ENCODE peak calls at places on chromosomes 1 and 21, in eight cellular contexts. D is mesothelial cell of epicardium, T is fibroblast of pulmonary artery, E is AG10803, X is cardiac muscle cell, K is AG09319, H is GM13976, G is PC-9. W is an unnamed sample.

GRCh38 chr21:32611471-32611997 is 643 bp downstream of the CFAP298 start:
- DNase-seq in E (peak), H (peak), G (peak), X (peak), D (no peak), T (peak), K (no peak), W (peak)

GRCh38 chr1:24929876-24930702 is at the start of gene RUNX3:
- DNase-seq in G (no peak), X (peak), D (no peak), H (peak), T (no peak), E (peak), K (no peak), W (peak)

GRCh38 chr1:228058981-228059535 is 23.4 kb upstream of the ARF1 start:
- DNase-seq in K (no peak), X (no peak), T (no peak), E (no peak), H (no peak), D (no peak), G (no peak), W (no peak)

GRCh38 chr21:16079830-16080229 is 350.0 kb downstream of the USP25 start:
- DNase-seq in D (no peak), H (no peak), E (peak), T (peak), K (no peak), X (no peak), G (no peak), W (no peak)

GRCh38 chr1:111769517-111770146 is 13.9 kb downstream of the DDX20 start:
- DNase-seq in K (peak), H (peak), G (peak), D (no peak), X (peak), T (peak), E (peak), W (no peak)

GRCh38 chr1:7262611-7263010 is 477.4 kb downstream of the CAMTA1 start:
- DNase-seq in K (no peak), D (no peak), X (no peak), G (no peak), E (no peak), T (no peak), H (no peak), W (no peak)

GRCh38 chr1:212142883-212143530 is 107.5 kb downstream of the DTL start:
- DNase-seq in X (no peak), E (no peak), H (no peak), G (no peak), K (no peak), D (no peak), T (no peak), W (no peak)

GRCh38 chr1:11444907-11445306 is 34.0 kb upstream of the DISP3 start:
- DNase-seq in K (no peak), G (no peak), E (no peak), T (no peak), D (no peak), X (no peak), H (no peak), W (no peak)

GRCh38 chr1:51558375-51558924 is 39.4 kb upstream of the EPS15 start:
- DNase-seq in X (no peak), K (no peak), D (no peak), G (peak), E (peak), H (no peak), T (peak), W (no peak)

GRCh38 chr1:35718492-35719336 is at the start of gene C1orf216:
- DNase-seq in H (peak), K (peak), G (peak), E (peak), T (peak), X (peak), D (peak), W (peak)

GRCh38 chr1:232709339-232709738 is 79.4 kb upstream of the SIPA1L2 start:
- DNase-seq in X (no peak), E (no peak), H (no peak), G (no peak), D (no peak), T (peak), K (no peak), W (no peak)

GRCh38 chr1:56967900-56968832 is 2.4 kb upstream of the C8B start:
- DNase-seq in D (no peak), X (peak), H (peak), E (no peak), T (peak), G (peak), K (no peak), W (no peak)

GRCh38 chr1:111507411-111508201 is 4.2 kb upstream of the ADORA3 start:
- DNase-seq in T (peak), H (peak), D (no peak), G (peak), E (peak), X (peak), K (no peak), W (peak)

GRCh38 chr21:36325373-36326010 is 5.5 kb downstream of the MORC3 start:
- DNase-seq in D (no peak), X (no peak), G (no peak), E (peak), K (no peak), T (no peak), H (no peak), W (no peak)

GRCh38 chr21:14383596-14384210 is 757 bp upstream of the HSPA13 start:
- DNase-seq in G (no peak), H (peak), K (no peak), E (peak), T (peak), X (no peak), D (peak), W (no peak)

GRCh38 chr1:226034482-226034881 is 28.0 kb upstream of the H3-3A start:
- DNase-seq in G (no peak), X (no peak), H (no peak), T (peak), D (no peak), E (peak), K (peak), W (peak)

GRCh38 chr21:45870851-45871615 is 110.5 kb upstream of the COL6A1 start:
- DNase-seq in H (no peak), X (no peak), T (no peak), K (no peak), G (no peak), E (no peak), D (no peak), W (no peak)

GRCh38 chr1:28601696-28602095 is 9.6 kb downstream of the RAB42 start:
- DNase-seq in T (peak), K (peak), G (peak), D (no peak), E (peak), H (no peak), X (no peak), W (no peak)

GRCh38 chr1:87330954-87331318 is 2.3 kb downstream of the LMO4 start:
- DNase-seq in X (peak), G (no peak), H (peak), T (no peak), D (no peak), K (no peak), E (no peak), W (no peak)
- TF ChIP-seq CTCF in X (no peak), G (no peak), H (no peak), T (no peak), D (no peak), K (no peak), E (no peak), W (no peak)

DNA sequence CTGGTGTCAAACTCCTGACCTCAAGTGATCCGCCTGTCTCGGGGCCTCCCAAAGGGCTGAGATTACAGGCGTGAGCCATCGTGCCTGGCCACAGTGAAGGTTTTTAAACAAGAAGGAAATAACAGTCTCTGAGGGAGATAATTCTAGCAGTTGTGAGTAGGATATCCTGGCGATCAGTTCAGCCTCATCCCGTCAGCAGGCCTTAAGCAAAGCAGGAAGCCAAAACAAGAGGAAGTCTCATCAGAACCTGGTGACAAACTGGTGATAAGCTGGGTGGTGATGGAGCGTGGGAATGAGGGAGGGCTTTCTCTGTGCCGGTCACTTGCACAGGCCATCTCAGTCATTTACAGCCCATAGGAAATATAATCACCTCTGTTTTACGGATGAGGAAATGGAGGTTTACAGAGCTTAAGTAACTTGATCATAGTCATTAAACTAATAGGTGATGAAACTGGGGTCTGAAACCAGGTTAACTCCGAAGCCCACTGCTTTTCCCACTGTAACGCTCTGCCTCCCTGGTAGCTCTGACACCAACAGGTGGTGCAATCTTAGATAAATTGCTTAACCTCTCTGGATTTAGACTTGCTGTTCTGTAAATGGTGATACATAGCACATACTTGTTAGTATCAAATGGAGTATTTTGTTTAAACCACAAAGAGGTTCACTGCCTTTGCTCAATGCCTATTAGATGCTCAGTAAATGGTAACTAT is 40.8 kb upstream of the A3GALT2 start:
- DNase-seq in K (no peak), E (no peak), G (no peak), D (no peak), H (no peak), X (no peak), T (peak), W (no peak)
- TF ChIP-seq CTCF in K (no peak), E (no peak), G (no peak), D (no peak), H (no peak), X (no peak), T (no peak), W (no peak)

DNA sequence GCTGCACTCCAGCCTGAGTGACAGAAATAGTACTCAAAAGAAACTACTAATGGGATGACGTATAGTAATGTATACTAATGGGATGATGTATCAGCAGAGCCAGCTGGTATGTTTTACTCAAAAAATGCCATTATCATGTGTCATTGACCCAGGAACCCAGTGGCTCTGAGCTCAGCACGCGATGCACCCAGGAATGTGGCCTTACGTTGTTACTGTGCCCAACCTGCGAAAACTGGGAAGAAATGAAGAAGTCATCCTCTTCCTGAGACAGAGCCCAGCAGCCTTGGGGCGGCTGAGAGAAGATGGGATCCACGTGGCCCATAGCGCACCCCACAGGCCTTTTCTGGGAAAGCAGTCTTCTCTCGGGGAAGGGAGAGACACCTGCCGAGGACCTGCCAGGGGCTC is 8.8 kb downstream of the UBE2J2 start:
- DNase-seq in X (no peak), T (peak), D (no peak), K (peak), G (peak), H (no peak), E (peak), W (no peak)
- TF ChIP-seq CTCF in X (peak), T (peak), D (no peak), K (peak), G (peak), H (no peak), E (peak), W (no peak)

GRCh38 chr1:172477216-172477615 is 33.3 kb upstream of the PIGC start:
- DNase-seq in E (no peak), G (no peak), H (no peak), K (no peak), D (no peak), X (no peak), T (no peak), W (no peak)

GRCh38 chr1:172477741-172478140 is 33.9 kb upstream of the PIGC start:
- DNase-seq in K (no peak), X (no peak), H (no peak), T (no peak), D (no peak), G (peak), E (no peak), W (no peak)

GRCh38 chr1:172473842-172474241 is 30.0 kb upstream of the PIGC start:
- DNase-seq in K (no peak), X (no peak), T (no peak), D (no peak), H (no peak), G (no peak), E (no peak), W (no peak)

GRCh38 chr1:172478485-172478884 is 34.6 kb upstream of the PIGC start:
- DNase-seq in K (no peak), E (no peak), T (peak), H (no peak), G (no peak), D (no peak), X (no peak), W (no peak)

GRCh38 chr1:172476218-172476811 is 32.4 kb upstream of the PIGC start:
- DNase-seq in D (no peak), K (no peak), G (peak), E (no peak), H (no peak), X (peak), T (no peak), W (no peak)
- TF ChIP-seq CTCF in D (no peak), K (no peak), G (no peak), E (no peak), H (no peak), X (no peak), T (no peak), W (no peak)

GRCh38 chr1:41322835-41323234 is 38.4 kb upstream of the FOXO6 start:
- DNase-seq in X (peak), G (peak), H (peak), K (no peak), D (no peak), T (no peak), E (peak), W (peak)
- TF ChIP-seq CTCF in X (peak), G (peak), H (peak), K (peak), D (no peak), T (peak), E (peak), W (no peak)

GRCh38 chr1:31581821-31582810 is 5.8 kb downstream of the TINAGL1 start:
- DNase-seq in D (no peak), K (no peak), X (no peak), G (peak), E (peak), T (no peak), H (no peak), W (no peak)
- TF ChIP-seq CTCF in D (no peak), K (no peak), X (no peak), G (no peak), E (no peak), T (no peak), H (no peak), W (no peak)

GRCh38 chr1:47244339-47244862 is 12.4 kb upstream of the TAL1 start:
- DNase-seq in X (no peak), H (no peak), E (no peak), T (no peak), D (no peak), G (no peak), K (no peak), W (no peak)

GRCh38 chr1:47243910-47244309 is 11.9 kb upstream of the TAL1 start:
- DNase-seq in E (no peak), G (no peak), H (no peak), D (no peak), X (no peak), T (no peak), K (no peak), W (no peak)

GRCh38 chr1:47252369-47252768 is 20.3 kb upstream of the TAL1 start:
- DNase-seq in E (no peak), K (no peak), G (no peak), H (no peak), D (no peak), X (no peak), T (no peak), W (no peak)

GRCh38 chr1:47252795-47253194 is 20.8 kb upstream of the TAL1 start:
- DNase-seq in X (no peak), E (no peak), T (no peak), H (no peak), D (no peak), G (no peak), K (no peak), W (no peak)

GRCh38 chr1:47249755-47250154 is 17.7 kb upstream of the TAL1 start:
- DNase-seq in X (no peak), K (no peak), D (no peak), G (no peak), H (no peak), E (no peak), T (no peak), W (no peak)
- TF ChIP-seq CTCF in X (no peak), K (no peak), D (no peak), G (no peak), H (no peak), E (no peak), T (no peak), W (no peak)

DNA sequence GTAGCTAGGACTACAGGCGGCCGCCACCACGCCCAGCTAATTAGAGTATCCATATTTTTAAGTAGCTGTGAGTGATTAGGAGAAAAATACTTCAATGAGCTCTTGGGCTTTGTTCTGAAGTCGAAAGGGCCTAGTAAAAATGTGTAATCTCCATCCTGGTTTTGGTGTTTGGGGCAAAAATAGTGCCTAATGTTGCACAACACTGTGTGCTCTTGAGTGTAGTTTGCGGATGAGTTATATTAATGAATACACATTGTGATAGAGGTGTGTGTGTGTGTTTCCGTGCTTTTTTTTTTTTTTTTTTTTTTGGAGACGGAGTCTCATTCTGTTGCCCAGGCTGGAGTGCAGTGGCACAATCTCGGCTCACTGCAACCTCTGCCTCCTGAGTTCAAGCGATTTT is 6.3 kb upstream of the ARID1A start:
- DNase-seq in X (no peak), D (no peak), H (no peak), G (no peak), E (no peak), T (no peak), K (no peak), W (no peak)
- TF ChIP-seq CTCF in X (no peak), D (no peak), H (no peak), G (no peak), E (no peak), T (no peak), K (no peak), W (no peak)

W was measured in lung.